ENCODE peak calls at places on chromosomes 4 and X, in seven cellular contexts. K is brain microvascular endothelial cell; G is CD8-positive, alpha-beta memory T cell; Q is breast epithelium; O is NT2/D1; M is left lung; I is heart right ventricle. W is an unnamed sample.

GRCh38 chr4:41963105-41963504 is 18.5 kb upstream of the DCAF4L1 start:
- DNase-seq in K (peak; percentile 10), G (no peak), Q (no peak), O (no peak), M (no peak), I (no peak), W (peak; percentile 18)

GRCh38 chr4:166460769-166461550 is 587.9 kb downstream of the TLL1 start:
- DNase-seq in K (peak; percentile 7), G (no peak), Q (no peak), O (no peak), M (no peak), I (no peak), W (peak; percentile 71)

GRCh38 chr4:75671802-75672421 is 1.3 kb downstream of the G3BP2 start:
- DNase-seq in K (no peak), G (no peak), Q (no peak), O (no peak), M (no peak), I (no peak), W (peak; percentile 18)

GRCh38 chr4:2948895-2949781 is 14.1 kb downstream of the NOP14 start:
- DNase-seq in K (no peak), G (no peak), Q (no peak), O (no peak), M (peak; percentile 45), I (no peak), W (peak; percentile 40)

GRCh38 chr4:7469023-7469422 is 34.3 kb upstream of the PSAPL1 start:
- DNase-seq in K (no peak), G (no peak), Q (no peak), O (no peak), M (no peak), I (no peak), W (no peak)

GRCh38 chr4:159428975-159429692 is 326.3 kb downstream of the RAPGEF2 start:
- DNase-seq in K (no peak), G (no peak), Q (no peak), O (no peak), M (no peak), I (no peak), W (no peak)

GRCh38 chrX:73812256-73812655 is 249.3 kb downstream of the CHIC1 start:
- DNase-seq in K (no peak), G (no peak), Q (no peak), O (no peak), M (no peak), I (no peak), W (peak; percentile 18)

GRCh38 chr4:93693141-93693540 is 135.4 kb upstream of the ATOH1 start:
- DNase-seq in K (no peak), G (no peak), Q (no peak), O (no peak), M (no peak), I (no peak), W (no peak)

GRCh38 chr4:122744229-122744628 is 11.7 kb downstream of the BBS12 start:
- DNase-seq in K (no peak), G (no peak), Q (peak; percentile 28), O (no peak), M (no peak), I (no peak), W (no peak)

GRCh38 chr4:70703695-70704332 is 15.5 kb downstream of the UTP3 start:
- DNase-seq in K (peak; percentile 21), G (no peak), Q (no peak), O (no peak), M (no peak), I (no peak), W (peak; percentile 89)
- H3K4me3 ChIP-seq in K (peak overlapping the region; percentile 72), G (peak overlapping the region; percentile 40), Q (peak overlapping the region; percentile 92), O (peak overlapping the region; percentile 60), M (peak overlapping the region; percentile 73), I (peak overlapping the region; percentile 84), W (peak overlapping the region; percentile 39)

GRCh38 chr4:16079046-16079445 is 4.8 kb downstream of the PROM1 start:
- DNase-seq in K (no peak), G (no peak), Q (peak; percentile 43), O (no peak), M (no peak), I (no peak), W (peak; percentile 45)

GRCh38 chr4:16078195-16078756 is 5.5 kb downstream of the PROM1 start:
- DNase-seq in K (no peak), G (no peak), Q (peak; percentile 50), O (no peak), M (no peak), I (no peak), W (peak; percentile 22)

GRCh38 chr4:16082424-16083216 is 1.2 kb downstream of the PROM1 start:
- DNase-seq in K (no peak), G (no peak), Q (no peak), O (peak; percentile 91), M (peak; percentile 87), I (peak; percentile 16), W (no peak)

GRCh38 chr4:16083217-16084191 is at the start of gene PROM1:
- DNase-seq in K (no peak), G (no peak), Q (peak; percentile 53), O (peak; percentile 55), M (peak; percentile 79), I (peak; percentile 18), W (no peak)

DNA sequence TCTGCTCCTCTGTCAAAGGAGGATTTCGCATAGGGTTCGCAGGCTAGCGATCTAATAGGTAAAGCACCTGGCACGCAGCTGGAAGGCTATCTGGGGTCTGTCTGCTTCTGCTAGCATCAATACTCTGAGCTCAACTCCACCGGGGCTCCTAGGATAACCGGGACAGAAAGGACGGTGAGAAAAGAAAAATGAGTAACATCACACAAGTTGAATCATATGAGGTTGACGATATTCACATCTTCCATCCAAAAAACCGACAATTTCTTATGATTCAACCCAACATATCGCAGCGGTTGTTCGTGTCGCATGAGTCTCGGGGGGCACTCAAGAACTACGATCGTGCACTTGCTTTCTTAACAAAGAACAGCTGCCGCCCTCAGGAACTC is 1.8 kb downstream of the PROM1 start:
- DNase-seq in K (no peak), G (no peak), Q (no peak), O (no peak), M (no peak), I (no peak), W (no peak)
- H3K27me3 ChIP-seq in K (peaks cover 41% of the 10 kb centered on the region), G (peaks cover 18% of the 10 kb centered on the region), Q (peaks cover 20% of the 10 kb centered on the region), O (peaks cover 22% of the 10 kb centered on the region), M (peaks cover 46% of the 10 kb centered on the region), I (peaks cover 24% of the 10 kb centered on the region), W (peaks cover 34% of the 10 kb centered on the region)

DNA sequence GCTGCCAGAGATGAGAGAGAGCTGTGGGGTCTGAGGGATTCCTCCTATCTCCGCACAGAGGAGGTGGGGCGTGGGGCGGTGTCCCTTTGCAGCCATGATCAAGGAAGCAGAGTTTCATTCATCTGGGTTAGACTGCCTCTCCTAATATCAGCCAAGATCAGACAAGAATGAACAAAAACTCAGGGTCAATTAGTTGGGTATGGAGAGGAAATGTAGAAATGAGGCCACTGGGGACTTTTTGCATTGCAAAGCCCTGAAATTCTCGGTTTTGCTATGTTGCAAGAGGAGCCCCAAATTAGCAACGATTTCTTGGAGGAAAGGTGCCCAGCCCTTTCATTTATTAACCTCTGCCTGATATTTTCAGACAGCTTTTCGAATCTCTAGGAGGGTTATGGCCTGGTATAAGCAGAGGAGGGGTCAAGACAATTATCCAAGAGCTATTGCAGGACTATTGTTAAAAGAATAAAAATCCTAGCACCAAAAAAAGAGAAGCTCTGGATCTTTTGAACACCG is 34.3 kb upstream of the ACSL1 start:
- DNase-seq in K (no peak), G (no peak), Q (no peak), O (no peak), M (peak; percentile 78), I (no peak), W (no peak)
- H3K4me3 ChIP-seq in K (no peak overlapping the region), G (no peak overlapping the region), Q (no peak overlapping the region), O (no peak overlapping the region), M (no peak overlapping the region), I (no peak overlapping the region), W (no peak overlapping the region)

DNA sequence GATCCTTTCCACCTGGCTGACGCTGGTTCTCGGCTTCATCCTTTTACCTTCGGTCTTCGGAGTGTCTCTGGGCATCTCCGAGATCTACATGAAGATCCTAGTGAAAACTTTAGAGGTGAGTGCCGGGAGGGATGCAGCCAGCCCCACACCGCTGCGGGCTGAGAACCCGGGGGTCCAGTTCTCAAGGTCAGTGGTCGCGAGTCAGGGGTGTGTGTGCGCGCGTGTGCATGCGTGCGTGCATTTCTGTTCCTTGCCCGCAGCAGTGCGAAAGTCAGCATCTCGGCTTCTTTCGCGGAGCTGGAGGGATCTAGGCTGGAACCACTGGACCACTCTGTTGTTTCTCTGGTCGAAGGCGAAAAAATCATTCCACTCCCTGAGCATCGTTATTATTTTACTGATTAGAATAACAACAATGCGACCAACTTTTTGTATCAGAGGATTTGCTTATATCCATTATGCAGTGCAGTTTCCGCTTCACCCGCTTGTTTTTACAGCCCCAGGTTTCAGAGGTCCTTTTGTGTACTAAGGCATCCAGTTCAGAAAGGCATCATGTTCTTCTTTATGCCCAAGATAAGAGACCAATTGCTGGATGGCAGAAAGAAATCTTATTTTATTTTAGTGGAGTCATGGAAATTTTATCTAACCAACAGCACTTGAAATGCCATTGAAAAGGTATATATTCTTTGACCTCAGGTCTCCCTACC is 893 bp downstream of the GPAT3 start:
- DNase-seq in K (no peak), G (no peak), Q (no peak), O (no peak), M (peak; percentile 65), I (no peak), W (no peak)
- H3K27me3 ChIP-seq in K (peaks cover 18% of the 10 kb centered on the region), G (no peaks in the 10 kb centered on the region), Q (no peaks in the 10 kb centered on the region), O (peaks cover 67% of the 10 kb centered on the region), M (peaks cover 4% of the 10 kb centered on the region), I (no peaks in the 10 kb centered on the region), W (peaks cover 4% of the 10 kb centered on the region)

DNA sequence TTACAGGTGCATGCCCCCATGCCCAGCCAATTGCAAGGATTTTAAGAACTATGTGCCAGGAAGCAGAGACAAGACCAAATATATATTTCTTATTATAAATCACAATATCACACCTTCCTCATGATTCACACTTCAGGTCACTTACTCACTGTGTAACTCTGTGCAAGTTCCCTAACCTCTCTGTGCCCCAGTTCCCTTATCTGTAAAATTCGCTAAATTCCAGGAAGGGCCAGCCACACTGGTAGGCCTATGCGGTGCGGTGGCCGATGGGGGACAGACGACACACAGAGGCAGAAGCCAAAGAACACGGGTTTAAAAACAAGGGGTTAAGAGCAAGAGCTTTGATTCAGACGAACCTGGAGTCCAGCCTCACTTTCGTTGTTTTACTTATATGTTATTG is 2.8 kb downstream of the TRIM2 start:
- DNase-seq in K (no peak), G (no peak), Q (no peak), O (no peak), M (no peak), I (no peak), W (no peak)
- H3K4me3 ChIP-seq in K (no peak overlapping the region), G (no peak overlapping the region), Q (no peak overlapping the region), O (no peak overlapping the region), M (no peak overlapping the region), I (no peak overlapping the region), W (no peak overlapping the region)

GRCh38 chr4:5710065-5710961 is 688 bp upstream of the EVC start:
- DNase-seq in K (peak; percentile 14), G (no peak), Q (no peak), O (no peak), M (no peak), I (no peak), W (peak; percentile 42)

GRCh38 chr4:5712517-5712916 is 1.5 kb downstream of the EVC start:
- DNase-seq in K (peak; percentile 90), G (no peak), Q (no peak), O (no peak), M (no peak), I (no peak), W (peak; percentile 64)

GRCh38 chr4:5710962-5711478 is at the start of gene EVC:
- DNase-seq in K (peak; percentile 78), G (peak; percentile 7), Q (peak; percentile 60), O (peak; percentile 66), M (peak; percentile 91), I (peak; percentile 84), W (peak; percentile 58)

GRCh38 chr4:5712931-5713330 is 1.9 kb downstream of the EVC start:
- DNase-seq in K (no peak), G (no peak), Q (no peak), O (no peak), M (no peak), I (no peak), W (no peak)

GRCh38 chr4:5711479-5712184 is 631 bp downstream of the EVC start:
- DNase-seq in K (peak; percentile 51), G (no peak), Q (no peak), O (no peak), M (no peak), I (peak; percentile 29), W (peak; percentile 17)
- H3K27me3 ChIP-seq in K (no peaks in the 10 kb centered on the region), G (peaks cover 3% of the 10 kb centered on the region), Q (no peaks in the 10 kb centered on the region), O (peaks cover 32% of the 10 kb centered on the region), M (no peaks in the 10 kb centered on the region), I (peaks cover 8% of the 10 kb centered on the region), W (no peaks in the 10 kb centered on the region)

W was measured in bronchial epithelial cell.